ENCODE peak calls at places on chromosomes 11 and 22, in ten cellular contexts. D is adrenal gland; F is CD8-positive, alpha-beta T cell; L is foreskin fibroblast; U is nephron progenitor cell; W is HL-60; O is body of pancreas; Z is mammary epithelial cell; X is fibroblast of villous mesenchyme; K is Peyer's patch. R is an unnamed sample.

GRCh38 chr22:30905696-30906341 is 62.8 kb downstream of the MORC2 start:
- DNase-seq in D (no peak), F (no peak), L (no peak), U (no peak), W (no peak), O (no peak), Z (no peak), X (no peak), K (no peak), R (no peak)

GRCh38 chr22:46617250-46618103 is 2.7 kb upstream of the GRAMD4 start:
- DNase-seq in D (no peak), F (no peak), L (no peak), U (no peak), W (peak), O (no peak), Z (no peak), X (no peak), K (no peak), R (no peak)

GRCh38 chr11:93476796-93477195 is 66.4 kb downstream of the SMCO4 start:
- DNase-seq in D (no peak), F (no peak), L (peak), U (no peak), W (no peak), O (no peak), Z (peak), X (peak), K (no peak), R (peak)

GRCh38 chr11:116790167-116791001 is 1.3 kb downstream of the APOA5 start:
- DNase-seq in D (no peak), F (no peak), L (no peak), U (no peak), W (no peak), O (no peak), Z (no peak), X (no peak), K (no peak), R (no peak)

GRCh38 chr11:23859087-23859486 is 637.8 kb upstream of the LUZP2 start:
- DNase-seq in D (no peak), F (no peak), L (no peak), U (no peak), W (no peak), O (no peak), Z (no peak), X (no peak), K (no peak), R (no peak)

GRCh38 chr11:113446938-113447337 is 28.3 kb downstream of the DRD2 start:
- DNase-seq in D (no peak), F (no peak), L (no peak), U (no peak), W (no peak), O (no peak), Z (peak), X (no peak), K (no peak), R (no peak)

GRCh38 chr22:37328017-37328416 is 45.7 kb downstream of the CYTH4 start:
- DNase-seq in D (no peak), F (no peak), L (peak), U (no peak), W (no peak), O (no peak), Z (peak), X (peak), K (no peak), R (peak)

GRCh38 chr22:27853404-27853803 is 51.8 kb upstream of the MN1 start:
- DNase-seq in D (peak), F (no peak), L (peak), U (no peak), W (no peak), O (no peak), Z (no peak), X (peak), K (no peak), R (peak)

GRCh38 chr11:93895106-93895862 is 44.9 kb upstream of the VSTM5 start:
- DNase-seq in D (peak), F (no peak), L (peak), U (peak), W (peak), O (peak), Z (peak), X (peak), K (no peak), R (peak)

GRCh38 chr11:57482782-57483569 is 22.6 kb downstream of the RTN4RL2 start:
- DNase-seq in D (peak), F (no peak), L (no peak), U (peak), W (peak), O (no peak), Z (no peak), X (peak), K (peak), R (no peak)

GRCh38 chr11:119803726-119804294 is 74.8 kb upstream of the NECTIN1 start:
- DNase-seq in D (no peak), F (no peak), L (no peak), U (no peak), W (no peak), O (peak), Z (no peak), X (no peak), K (no peak), R (no peak)

GRCh38 chr22:28249402-28249801 is 330.3 kb upstream of the PITPNB start:
- DNase-seq in D (no peak), F (no peak), L (no peak), U (peak), W (no peak), O (no peak), Z (no peak), X (no peak), K (no peak), R (no peak)

GRCh38 chr11:126978155-126978554 is 22.4 kb downstream of the KIRREL3 start:
- DNase-seq in D (no peak), F (no peak), L (no peak), U (no peak), W (no peak), O (no peak), Z (no peak), X (no peak), K (no peak), R (no peak)

GRCh38 chr11:125952973-125953372 is 7.1 kb downstream of the VSIG10L2 start:
- DNase-seq in D (peak), F (no peak), L (no peak), U (no peak), W (no peak), O (peak), Z (no peak), X (no peak), K (no peak), R (no peak)

GRCh38 chr11:76694664-76695063 is 24.1 kb upstream of the LRRC32 start:
- DNase-seq in D (no peak), F (no peak), L (peak), U (no peak), W (no peak), O (no peak), Z (peak), X (peak), K (no peak), R (peak)

GRCh38 chr22:35126993-35127392 is 61.0 kb downstream of the ISX start:
- DNase-seq in D (no peak), F (no peak), L (no peak), U (no peak), W (no peak), O (no peak), Z (no peak), X (no peak), K (no peak), R (no peak)

GRCh38 chr22:50244420-50245213 is at the start of gene TUBGCP6:
- DNase-seq in D (peak), F (peak), L (peak), U (peak), W (peak), O (peak), Z (peak), X (peak), K (peak), R (peak)
- TF ChIP-seq CTCF in D (peak), F (peak), L (no peak), U (no peak), W (no peak), O (peak), Z (peak), X (peak), K (peak), R (peak)

GRCh38 chr11:19953909-19954308 is 206.4 kb downstream of the DBX1 start:
- DNase-seq in D (no peak), F (no peak), L (peak), U (no peak), W (no peak), O (peak), Z (peak), X (peak), K (no peak), R (peak)
- TF ChIP-seq CTCF in D (peak), F (no peak), L (peak), U (peak), W (no peak), O (peak), Z (peak), X (peak), K (no peak), R (peak)

DNA sequence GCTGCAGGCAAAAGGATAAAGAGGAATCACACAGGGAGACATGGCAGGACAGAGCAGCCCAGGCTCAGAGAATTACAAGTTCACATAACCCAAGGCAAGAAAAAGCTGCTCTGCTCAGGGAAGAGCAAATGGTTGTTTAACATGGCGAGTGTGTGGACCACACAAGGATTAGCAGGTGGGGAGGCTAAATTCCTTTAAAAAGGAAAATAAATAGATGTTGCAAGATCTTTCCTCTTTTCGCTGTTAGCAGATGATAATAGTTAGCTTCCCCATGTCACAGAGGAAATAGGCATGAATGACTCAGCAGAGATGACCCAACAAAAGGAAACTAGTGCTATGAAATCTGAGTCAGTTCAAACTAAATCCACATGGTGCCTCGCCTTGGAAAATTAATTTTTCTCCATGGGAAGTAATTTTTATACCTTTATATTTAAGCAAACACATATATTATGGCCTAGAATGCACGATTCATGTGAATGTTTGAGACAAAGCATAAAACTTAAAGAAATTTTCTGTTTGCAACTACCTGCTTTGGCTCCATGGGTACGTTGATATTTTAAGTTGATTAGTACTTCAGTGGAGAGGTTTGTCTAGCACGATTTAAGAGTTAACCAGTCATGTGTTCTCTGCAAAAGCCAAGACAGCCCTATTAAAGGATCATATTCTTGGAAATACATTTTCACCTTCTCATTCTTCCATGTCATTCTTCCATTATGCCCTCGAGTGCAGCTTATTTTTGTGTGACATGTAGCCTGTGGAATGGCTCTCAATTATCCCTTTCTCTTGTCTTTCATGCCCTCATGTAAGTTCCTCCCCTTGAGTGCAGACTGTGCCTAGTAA is 38.5 kb upstream of the FJX1 start:
- DNase-seq in D (peak), F (no peak), L (peak), U (no peak), W (peak), O (no peak), Z (peak), X (peak), K (no peak), R (peak)
- TF ChIP-seq CTCF in D (no peak), F (no peak), L (no peak), U (no peak), W (no peak), O (no peak), Z (no peak), X (no peak), K (no peak), R (no peak)

DNA sequence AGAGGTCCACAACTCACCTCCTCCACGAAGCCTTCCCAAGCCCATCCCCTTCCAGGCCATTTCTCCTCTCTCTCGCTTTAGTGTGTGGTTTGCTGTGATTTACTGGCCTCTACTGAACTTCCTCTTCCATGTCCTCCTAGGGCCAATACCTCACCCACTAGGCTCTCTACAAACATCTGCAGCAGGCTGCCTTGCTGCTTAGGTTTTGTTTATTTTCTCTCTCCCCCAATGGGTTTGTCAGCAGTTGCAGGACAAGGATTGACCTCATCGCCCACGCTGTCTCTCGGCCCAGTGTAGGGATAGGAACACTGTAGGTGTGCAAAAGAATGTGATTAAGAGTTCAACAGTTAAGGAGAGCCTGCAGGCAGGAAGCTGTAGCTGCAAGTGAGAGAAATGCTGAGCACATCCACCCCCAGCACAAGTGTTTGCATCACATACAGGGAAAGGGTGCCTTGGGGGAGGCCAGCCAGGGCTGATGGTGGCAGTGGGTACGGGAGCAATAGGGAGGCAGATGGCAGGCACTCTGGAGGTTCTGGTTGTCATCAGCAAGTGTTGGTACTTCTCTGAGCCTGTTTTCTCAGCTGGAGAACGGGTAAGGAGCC is 1.4 kb downstream of the PC start:
- DNase-seq in D (peak), F (no peak), L (peak), U (peak), W (peak), O (no peak), Z (peak), X (peak), K (no peak), R (peak)
- TF ChIP-seq CTCF in D (peak), F (no peak), L (peak), U (no peak), W (no peak), O (no peak), Z (peak), X (peak), K (no peak), R (peak)

GRCh38 chr22:38737302-38738060 is 18.3 kb downstream of the SUN2 start:
- DNase-seq in D (no peak), F (no peak), L (no peak), U (no peak), W (no peak), O (no peak), Z (peak), X (no peak), K (no peak), R (no peak)
- TF ChIP-seq CTCF in D (no peak), F (no peak), L (no peak), U (no peak), W (no peak), O (no peak), Z (no peak), X (no peak), K (no peak), R (no peak)

GRCh38 chr11:28820296-28820989 is 712.3 kb downstream of the METTL15 start:
- DNase-seq in D (no peak), F (no peak), L (no peak), U (no peak), W (no peak), O (no peak), Z (no peak), X (peak), K (no peak), R (peak)
- TF ChIP-seq CTCF in D (no peak), F (no peak), L (no peak), U (no peak), W (no peak), O (no peak), Z (no peak), X (no peak), K (no peak), R (no peak)

GRCh38 chr22:50621948-50622722 is 5.8 kb downstream of the ARSA start:
- DNase-seq in D (no peak), F (peak), L (no peak), U (no peak), W (peak), O (peak), Z (peak), X (no peak), K (peak), R (no peak)
- TF ChIP-seq CTCF in D (no peak), F (peak), L (peak), U (no peak), W (peak), O (no peak), Z (peak), X (no peak), K (peak), R (peak)

GRCh38 chr11:61695917-61696316 is 15.7 kb downstream of the DAGLA start:
- DNase-seq in D (peak), F (peak), L (peak), U (no peak), W (no peak), O (peak), Z (peak), X (peak), K (peak), R (peak)

GRCh38 chr11:61697093-61697492 is 16.9 kb downstream of the DAGLA start:
- DNase-seq in D (no peak), F (no peak), L (no peak), U (no peak), W (no peak), O (peak), Z (peak), X (no peak), K (no peak), R (no peak)

GRCh38 chr11:61693897-61694840 is 14.0 kb downstream of the DAGLA start:
- DNase-seq in D (peak), F (no peak), L (no peak), U (no peak), W (no peak), O (peak), Z (no peak), X (no peak), K (no peak), R (no peak)

GRCh38 chr11:61696602-61697001 is 16.4 kb downstream of the DAGLA start:
- DNase-seq in D (no peak), F (no peak), L (no peak), U (no peak), W (no peak), O (no peak), Z (peak), X (no peak), K (no peak), R (no peak)

DNA sequence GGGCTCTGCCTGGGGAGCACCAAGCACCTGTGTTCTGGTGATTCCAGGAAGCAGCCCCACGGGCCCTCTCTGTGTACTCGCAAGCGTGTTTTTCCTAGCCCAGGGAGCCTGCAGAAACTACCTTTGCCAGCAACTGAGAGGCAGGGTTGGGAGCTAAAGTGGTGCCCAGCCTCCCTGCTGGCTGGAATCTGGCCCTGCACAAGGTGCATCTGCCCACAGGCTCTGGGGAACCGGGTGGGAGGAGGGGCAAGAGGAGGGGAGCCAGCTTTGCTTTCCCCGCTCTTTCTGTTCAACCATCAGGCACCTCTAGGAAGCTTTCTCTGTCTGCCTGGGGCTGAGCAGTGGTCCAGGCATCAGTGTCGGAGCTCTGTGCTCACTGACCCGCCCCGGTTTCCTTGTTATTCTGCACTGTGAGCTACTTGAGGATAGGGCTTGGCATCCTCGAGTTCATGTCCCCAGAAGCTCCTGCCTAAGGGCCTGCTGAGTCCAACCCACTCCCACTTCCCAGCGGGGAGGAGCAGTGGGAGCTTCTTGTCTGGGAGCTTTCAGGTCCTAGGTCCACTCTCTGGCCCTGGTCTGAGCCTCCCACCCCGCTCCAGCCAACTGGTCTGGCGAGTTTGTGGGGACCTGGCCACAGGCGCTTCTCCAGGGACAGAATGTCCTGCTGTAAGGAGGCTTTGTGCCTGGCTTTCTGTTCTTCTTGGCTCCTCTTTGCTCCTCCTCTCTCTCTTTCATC is 14.9 kb downstream of the DAGLA start:
- DNase-seq in D (peak), F (no peak), L (no peak), U (no peak), W (no peak), O (peak), Z (peak), X (no peak), K (no peak), R (no peak)
- TF ChIP-seq CTCF in D (peak), F (no peak), L (peak), U (no peak), W (no peak), O (peak), Z (peak), X (no peak), K (no peak), R (no peak)

GRCh38 chr11:107282195-107282594 is 175.4 kb downstream of the CWF19L2 start:
- DNase-seq in D (no peak), F (no peak), L (no peak), U (no peak), W (no peak), O (no peak), Z (no peak), X (no peak), K (no peak), R (no peak)
- TF ChIP-seq CTCF in D (no peak), F (no peak), L (no peak), U (no peak), W (no peak), O (no peak), Z (no peak), X (no peak), K (no peak), R (no peak)

GRCh38 chr11:65776710-65777141 is 4.0 kb downstream of the AP5B1 start:
- DNase-seq in D (no peak), F (no peak), L (no peak), U (no peak), W (no peak), O (peak), Z (peak), X (no peak), K (no peak), R (no peak)

GRCh38 chr11:65771589-65772112 is 9.1 kb downstream of the AP5B1 start:
- DNase-seq in D (no peak), F (no peak), L (no peak), U (no peak), W (no peak), O (no peak), Z (no peak), X (no peak), K (no peak), R (no peak)

GRCh38 chr11:65776196-65776595 is 4.6 kb downstream of the AP5B1 start:
- DNase-seq in D (peak), F (no peak), L (peak), U (no peak), W (peak), O (peak), Z (no peak), X (peak), K (no peak), R (peak)

GRCh38 chr11:65774525-65775306 is 6.1 kb downstream of the AP5B1 start:
- DNase-seq in D (no peak), F (no peak), L (no peak), U (no peak), W (no peak), O (peak), Z (no peak), X (no peak), K (no peak), R (no peak)

DNA sequence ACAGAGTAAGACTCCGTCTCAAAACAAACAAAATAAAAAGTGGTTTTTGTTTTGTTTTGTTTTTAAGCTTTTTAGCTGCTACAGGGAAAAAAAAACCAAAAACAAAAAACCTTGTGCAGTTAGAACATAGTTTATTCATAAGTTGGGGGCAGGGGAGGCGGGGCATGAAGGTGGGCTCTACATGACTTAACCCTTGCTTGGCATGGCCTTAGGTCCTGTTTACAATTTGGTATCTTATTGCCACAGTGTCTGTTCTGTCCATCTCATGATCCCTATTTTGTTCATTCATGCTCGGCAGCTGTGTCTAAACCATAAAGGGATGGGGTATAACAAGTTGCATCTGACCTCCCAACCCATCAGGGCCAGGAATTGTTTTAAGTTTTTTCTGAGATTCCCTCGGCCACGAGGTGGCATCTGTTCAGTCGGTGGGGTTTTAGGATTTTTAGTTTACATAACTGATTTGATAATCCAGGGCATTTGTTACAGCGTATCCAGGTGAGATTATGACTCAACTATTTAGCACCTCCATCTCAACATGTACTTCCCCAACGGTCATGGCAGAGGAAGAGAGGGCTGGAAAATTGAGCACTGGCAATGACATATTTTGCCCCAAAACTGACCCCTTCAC is 6.9 kb downstream of the AP5B1 start:
- DNase-seq in D (no peak), F (no peak), L (no peak), U (no peak), W (no peak), O (no peak), Z (peak), X (peak), K (no peak), R (no peak)
- TF ChIP-seq CTCF in D (peak), F (no peak), L (no peak), U (no peak), W (no peak), O (peak), Z (peak), X (no peak), K (no peak), R (peak)